ENCODE peak calls at places on chromosome 19, in eight cellular contexts. G is left ventricle myocardium inferior; D is BE2C; P is mucosa of descending colon; V is choroid plexus epithelial cell; A is effector memory CD4-positive, alpha-beta T cell; K is Peyer's patch; Z is BJ. M is an unnamed sample.

GRCh38 chr19:32719611-32720059 is at the start of gene TDRD12:
- DNase-seq in G (no peak), D (peak; percentile 17), P (no peak), V (peak; percentile 6), A (no peak), K (no peak), Z (no peak), M (no peak)

GRCh38 chr19:46710687-46711086 is 6.2 kb downstream of the PRKD2 start:
- DNase-seq in G (no peak), D (peak; percentile 78), P (no peak), V (no peak), A (no peak), K (no peak), Z (no peak), M (no peak)

GRCh38 chr19:4456843-4457653 is 546 bp downstream of the UBXN6 start:
- DNase-seq in G (peak; percentile 51), D (peak; percentile 80), P (peak; percentile 31), V (peak; percentile 78), A (peak; percentile 41), K (no peak), Z (no peak), M (no peak)

GRCh38 chr19:38013913-38014575 is 107.0 kb downstream of the SIPA1L3 start:
- DNase-seq in G (no peak), D (no peak), P (no peak), V (no peak), A (no peak), K (no peak), Z (no peak), M (no peak)

GRCh38 chr19:15038304-15038703 is 11.0 kb upstream of the CASP14 start:
- DNase-seq in G (no peak), D (no peak), P (no peak), V (peak; percentile 95), A (no peak), K (no peak), Z (no peak), M (no peak)

GRCh38 chr19:8251025-8251472 is 41.9 kb downstream of the CERS4 start:
- DNase-seq in G (peak; percentile 89), D (no peak), P (no peak), V (no peak), A (no peak), K (no peak), Z (no peak), M (no peak)

GRCh38 chr19:47110521-47111080 is 3.0 kb downstream of the ZC3H4 start:
- DNase-seq in G (no peak), D (peak; percentile 31), P (peak; percentile 61), V (no peak), A (no peak), K (no peak), Z (no peak), M (no peak)

GRCh38 chr19:54190942-54191670 is at the start of gene TSEN34:
- DNase-seq in G (peak; percentile 88), D (peak; percentile 93), P (peak; percentile 91), V (peak; percentile 84), A (peak; percentile 85), K (peak; percentile 92), Z (peak; percentile 31), M (peak; percentile 96)

GRCh38 chr19:32666084-32666483 is 8.9 kb downstream of the ANKRD27 start:
- DNase-seq in G (no peak), D (no peak), P (no peak), V (no peak), A (no peak), K (no peak), Z (no peak), M (no peak)

GRCh38 chr19:6034512-6034911 is 56.6 kb upstream of the RANBP3 start:
- DNase-seq in G (no peak), D (no peak), P (no peak), V (no peak), A (no peak), K (no peak), Z (no peak), M (peak; percentile 22)

GRCh38 chr19:8585057-8585893 is 8.0 kb upstream of the MYO1F start:
- DNase-seq in G (no peak), D (no peak), P (no peak), V (no peak), A (no peak), K (no peak), Z (no peak), M (no peak)

GRCh38 chr19:19513671-19514070 is 1.7 kb downstream of the TSSK6 start:
- DNase-seq in G (no peak), D (no peak), P (no peak), V (no peak), A (no peak), K (no peak), Z (no peak), M (no peak)
- H3K4me3 ChIP-seq in G (peak overlapping the region; percentile 79), D (no peak overlapping the region), P (no peak overlapping the region), V (no peak overlapping the region), A (no peak overlapping the region), K (no peak overlapping the region), Z (no peak overlapping the region), M (no peak overlapping the region)

GRCh38 chr19:42089191-42089750 is 13.3 kb downstream of the ZNF574 start:
- DNase-seq in G (no peak), D (no peak), P (no peak), V (no peak), A (no peak), K (no peak), Z (no peak), M (no peak)

GRCh38 chr19:42089772-42090171 is 13.8 kb downstream of the ZNF574 start:
- DNase-seq in G (no peak), D (no peak), P (no peak), V (no peak), A (no peak), K (no peak), Z (no peak), M (no peak)

GRCh38 chr19:42088471-42089190 is 12.7 kb downstream of the ZNF574 start:
- DNase-seq in G (no peak), D (no peak), P (no peak), V (peak; percentile 85), A (no peak), K (no peak), Z (no peak), M (peak; percentile 70)

GRCh38 chr19:42086188-42086736 is 10.3 kb downstream of the ZNF574 start:
- DNase-seq in G (no peak), D (no peak), P (no peak), V (no peak), A (no peak), K (no peak), Z (no peak), M (no peak)

DNA sequence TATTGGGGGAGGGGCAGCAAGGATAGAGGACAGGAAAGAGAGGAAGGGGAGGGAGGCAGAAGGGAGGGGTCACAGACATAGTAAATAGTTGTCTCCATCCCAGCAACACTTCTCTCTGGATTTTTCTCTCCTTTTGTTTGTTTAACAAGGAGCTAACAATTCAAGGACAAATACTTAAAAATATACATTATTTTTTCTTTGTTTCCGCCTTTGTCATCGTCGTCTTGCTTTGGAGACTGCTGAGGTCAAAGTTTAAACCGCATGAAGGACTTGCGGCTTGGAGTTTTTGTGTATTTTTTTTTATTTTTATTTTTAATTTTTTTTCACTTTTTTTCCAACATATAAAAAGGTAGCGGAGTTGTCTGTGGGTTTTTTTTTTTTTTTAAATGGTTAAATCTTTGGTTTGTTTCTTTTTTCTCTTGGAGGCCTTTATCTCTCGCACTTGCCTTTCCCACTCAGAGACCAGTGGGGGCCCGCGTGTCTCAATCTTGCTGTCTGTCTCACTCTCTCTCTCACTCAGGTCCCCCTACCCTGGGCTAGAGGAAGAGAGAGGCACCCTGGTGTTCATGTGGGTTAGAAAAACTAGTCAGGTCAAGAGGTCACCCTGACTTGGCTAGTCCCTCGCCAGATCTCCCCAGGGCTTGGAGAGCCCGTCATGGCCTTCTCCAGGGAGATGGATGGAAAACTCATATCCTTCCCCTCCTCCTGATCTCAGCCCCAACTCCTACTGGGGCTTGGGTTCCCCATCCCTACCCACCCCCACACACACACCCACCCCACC is 11.0 kb downstream of the ZNF574 start:
- DNase-seq in G (no peak), D (no peak), P (no peak), V (peak; percentile 94), A (no peak), K (no peak), Z (no peak), M (no peak)
- H3K4me3 ChIP-seq in G (no peak overlapping the region), D (no peak overlapping the region), P (no peak overlapping the region), V (no peak overlapping the region), A (no peak overlapping the region), K (no peak overlapping the region), Z (no peak overlapping the region), M (no peak overlapping the region)

GRCh38 chr19:40055832-40056504 is at the start of gene ZNF780B:
- DNase-seq in G (peak; percentile 58), D (peak; percentile 61), P (peak; percentile 86), V (peak; percentile 52), A (peak; percentile 50), K (peak; percentile 74), Z (peak; percentile 7), M (peak; percentile 61)

GRCh38 chr19:40053491-40053890 is 2.5 kb downstream of the ZNF780B start:
- DNase-seq in G (no peak), D (no peak), P (no peak), V (no peak), A (no peak), K (no peak), Z (no peak), M (no peak)

GRCh38 chr19:40055049-40055448 is 982 bp downstream of the ZNF780B start:
- DNase-seq in G (no peak), D (no peak), P (no peak), V (no peak), A (no peak), K (no peak), Z (no peak), M (no peak)

GRCh38 chr19:40056505-40056904 is 474 bp upstream of the ZNF780B start:
- DNase-seq in G (no peak), D (no peak), P (no peak), V (no peak), A (no peak), K (no peak), Z (no peak), M (no peak)

DNA sequence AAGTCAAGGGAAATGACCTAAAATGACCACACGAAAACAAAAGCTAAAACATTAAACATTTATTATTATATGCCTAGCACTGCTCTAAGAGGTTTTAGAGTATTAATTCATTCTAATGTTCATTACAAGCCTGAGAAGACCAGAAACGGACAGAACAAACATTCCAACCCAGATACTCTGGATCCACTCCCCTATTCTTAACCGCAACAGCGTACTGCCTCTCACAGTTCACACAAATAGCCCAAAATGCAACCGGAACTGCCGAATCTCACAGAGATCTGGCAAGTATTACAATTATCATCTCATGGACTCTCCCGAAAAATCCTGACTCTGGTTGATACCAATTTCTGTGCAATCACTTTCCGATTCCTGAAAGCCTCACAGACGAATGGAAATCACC is 1.4 kb downstream of the ZNF780B start:
- DNase-seq in G (no peak), D (no peak), P (no peak), V (no peak), A (no peak), K (no peak), Z (no peak), M (no peak)
- H3K4me3 ChIP-seq in G (peak overlapping the region; percentile 86), D (peak overlapping the region; percentile 88), P (no peak overlapping the region), V (peak overlapping the region; percentile 4), A (peak overlapping the region; percentile 78), K (no peak overlapping the region), Z (no peak overlapping the region), M (no peak overlapping the region)

DNA sequence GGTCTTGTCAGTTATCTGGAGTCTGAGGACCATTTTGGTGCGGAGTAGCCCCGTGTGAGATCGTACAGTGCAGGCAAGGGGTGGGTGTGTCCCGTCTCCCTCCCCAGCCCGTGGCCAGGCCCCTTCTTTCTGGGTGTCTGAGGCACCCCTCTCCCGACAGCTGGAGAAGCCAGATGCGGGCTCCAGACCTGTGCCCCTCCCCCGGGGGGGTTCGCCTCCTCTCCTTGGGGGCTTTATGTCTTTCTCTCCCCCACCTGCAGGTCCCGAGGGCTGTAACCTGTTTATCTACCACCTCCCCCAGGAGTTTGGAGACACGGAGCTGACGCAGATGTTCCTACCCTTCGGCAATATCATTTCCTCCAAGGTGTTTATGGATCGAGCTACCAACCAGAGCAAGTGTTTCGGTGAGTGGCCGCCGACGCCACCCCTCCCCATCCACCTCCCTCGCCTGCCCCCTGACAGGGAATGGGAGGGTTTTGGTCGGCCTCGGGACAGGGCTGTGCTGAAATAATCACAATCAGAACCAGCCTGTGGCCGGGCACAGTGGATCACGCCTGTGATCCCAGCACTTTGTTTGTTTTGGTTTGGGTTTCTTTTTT is 65.6 kb downstream of the CELF5 start:
- DNase-seq in G (no peak), D (no peak), P (no peak), V (no peak), A (no peak), K (no peak), Z (no peak), M (no peak)
- H3K4me3 ChIP-seq in G (no peak overlapping the region), D (no peak overlapping the region), P (no peak overlapping the region), V (no peak overlapping the region), A (no peak overlapping the region), K (no peak overlapping the region), Z (no peak overlapping the region), M (no peak overlapping the region)